ENCODE peak calls at places on chromosome 1, in six cellular contexts. A, P, Q, M, D and V are unnamed samples.

GRCh38 chr1:23557471-23558124 is 1.7 kb downstream of the ID3 start:
- DNase-seq in A (peak; percentile 69), M (no peak), Q (no peak), P (no peak), D (no peak), V (no peak)

GRCh38 chr1:205316179-205316578 is 5.4 kb downstream of the NUAK2 start:
- DNase-seq in Q (no peak), D (no peak), M (no peak), A (no peak), P (no peak), V (no peak)

GRCh38 chr1:72412286-72412685 is 129.9 kb upstream of the NEGR1 start:
- DNase-seq in M (no peak), P (no peak), A (no peak), D (peak; percentile 63), Q (no peak), V (no peak)

GRCh38 chr1:37360011-37360410 is 114.4 kb upstream of the ZC3H12A start:
- DNase-seq in D (no peak), A (no peak), M (no peak), Q (no peak), P (no peak), V (no peak)

GRCh38 chr1:197313713-197314112 is 45.7 kb downstream of the CRB1 start:
- DNase-seq in D (no peak), A (no peak), Q (no peak), M (no peak), P (no peak), V (no peak)

GRCh38 chr1:151825811-151826660 is 5.6 kb downstream of the RORC start:
- DNase-seq in A (no peak), P (peak; percentile 90), Q (no peak), M (no peak), D (no peak), V (peak; percentile 56)

GRCh38 chr1:236156512-236157208 is 14.3 kb downstream of the GPR137B start:
- DNase-seq in P (no peak), M (no peak), D (no peak), Q (no peak), A (peak; percentile 97), V (no peak)

GRCh38 chr1:234961468-234962339 is 166.9 kb downstream of the TOMM20 start:
- DNase-seq in A (peak; percentile 79), P (no peak), D (peak; percentile 99), M (peak; percentile 54), Q (no peak), V (no peak)

GRCh38 chr1:205939690-205940330 is 3.4 kb downstream of the SLC26A9 start:
- DNase-seq in D (no peak), A (no peak), P (no peak), Q (peak; percentile 58), M (no peak), V (peak; percentile 87)

GRCh38 chr1:228502522-228502921 is 15.3 kb downstream of the RNF187 start:
- DNase-seq in M (no peak), P (no peak), Q (no peak), D (no peak), A (no peak), V (no peak)

GRCh38 chr1:153356392-153357075 is 1.1 kb upstream of the S100A9 start:
- DNase-seq in D (no peak), P (no peak), A (no peak), M (no peak), Q (no peak), V (peak; percentile 13)

GRCh38 chr1:11204396-11205190 is 15.4 kb downstream of the ANGPTL7 start:
- DNase-seq in D (no peak), M (no peak), Q (no peak), P (no peak), A (no peak), V (no peak)

GRCh38 chr1:76426606-76427005 is 352.1 kb downstream of the ST6GALNAC3 start:
- DNase-seq in A (no peak), D (peak; percentile 34), M (no peak), Q (no peak), P (no peak), V (no peak)

GRCh38 chr1:94178896-94179295 is 57.9 kb upstream of the ABCA4 start:
- DNase-seq in Q (no peak), M (no peak), D (no peak), P (no peak), A (no peak), V (no peak)
- H3K4me3 ChIP-seq in Q (no peak overlapping the region), M (no peak overlapping the region), D (no peak overlapping the region), P (no peak overlapping the region), A (no peak overlapping the region), V (no peak overlapping the region)

GRCh38 chr1:51313268-51313852 is 17.0 kb downstream of the TTC39A start:
- DNase-seq in Q (no peak), M (peak; percentile 35), P (no peak), A (no peak), D (peak; percentile 10), V (peak; percentile 52)
- TF ChIP-seq CTCF in Q (peak; percentile 13), M (no peak), P (no peak), A (no peak), D (no peak), V (peak; percentile 33)

DNA sequence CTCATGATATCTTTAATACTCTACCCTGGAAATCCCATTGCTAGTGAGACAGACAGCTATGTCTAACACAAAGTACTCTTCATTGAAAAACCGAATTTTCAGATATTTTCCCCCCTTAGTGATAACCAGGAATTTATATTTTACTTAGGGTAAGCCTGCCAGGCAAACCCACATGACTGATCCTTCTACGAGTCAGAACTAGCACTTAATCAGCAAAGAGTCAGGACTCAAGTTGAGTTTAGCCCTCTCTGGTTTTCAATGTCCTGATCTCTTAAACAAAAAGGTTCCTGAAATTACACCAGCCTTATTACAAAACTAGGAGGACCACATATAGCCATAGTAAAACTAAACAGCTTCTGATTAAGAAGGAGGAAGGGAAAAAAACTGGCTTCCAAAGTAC is 56.8 kb downstream of the ENAH start:
- DNase-seq in D (no peak), A (no peak), M (no peak), Q (no peak), P (no peak), V (no peak)
- H3K4me3 ChIP-seq in D (no peak overlapping the region), A (no peak overlapping the region), M (no peak overlapping the region), Q (no peak overlapping the region), P (no peak overlapping the region), V (no peak overlapping the region)

DNA sequence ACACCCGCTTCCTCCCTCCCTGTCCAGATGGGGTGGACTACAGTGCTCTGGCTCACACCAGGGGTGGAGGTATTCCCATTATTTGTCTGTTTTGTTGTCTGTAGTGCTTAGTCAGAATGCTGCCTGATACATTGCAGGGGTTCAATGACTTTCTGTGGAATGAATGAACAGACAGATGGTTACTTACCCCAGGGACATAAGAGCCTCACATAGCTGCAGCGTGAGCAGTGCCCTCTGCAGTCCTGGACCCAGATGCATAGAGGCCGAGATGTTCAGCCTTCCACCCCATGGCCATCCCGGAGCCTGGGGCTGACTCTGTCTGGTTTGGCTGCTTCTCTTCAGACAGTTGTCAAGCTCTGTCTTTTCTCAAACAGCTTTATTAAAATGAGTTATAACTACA is 13.1 kb upstream of the F3 start:
- DNase-seq in A (no peak), P (no peak), M (no peak), Q (no peak), D (no peak), V (no peak)
- TF ChIP-seq CTCF in A (no peak), P (no peak), M (no peak), Q (no peak), D (no peak), V (peak; percentile 16)